ENCODE peak calls at places on chromosomes 5 and 9, in eight cellular contexts. One of them, this sample, is unnamed.

GRCh38 chr5:75678155-75678554 is 39.1 kb downstream of the POC5 start:
- DNase-seq in CD8-positive, alpha-beta T cell: no peak
- DNase-seq in Panc1: no peak
- DNase-seq in heart right ventricle: no peak
- DNase-seq in cardiac muscle cell: no peak
- DNase-seq in A673: no peak
- DNase-seq in IMR-90: no peak
- DNase-seq in hepatocyte: no peak
- DNase-seq in this sample: no peak

GRCh38 chr5:23242891-23243290 is 264.5 kb upstream of the PRDM9 start:
- DNase-seq in heart right ventricle: no peak
- DNase-seq in cardiac muscle cell: no peak
- DNase-seq in IMR-90: no peak
- DNase-seq in CD8-positive, alpha-beta T cell: no peak
- DNase-seq in hepatocyte: no peak
- DNase-seq in Panc1: no peak
- DNase-seq in A673: no peak
- DNase-seq in this sample: no peak

GRCh38 chr9:6215562-6215961 is at the start of gene IL33:
- DNase-seq in heart right ventricle: peak; percentile 70
- DNase-seq in IMR-90: no peak
- DNase-seq in cardiac muscle cell: peak; percentile 15
- DNase-seq in hepatocyte: peak; percentile 25
- DNase-seq in Panc1: no peak
- DNase-seq in A673: peak; percentile 88
- DNase-seq in CD8-positive, alpha-beta T cell: no peak
- DNase-seq in this sample: no peak

GRCh38 chr5:6592611-6593010 is 40.2 kb downstream of the NSUN2 start:
- DNase-seq in A673: no peak
- DNase-seq in Panc1: no peak
- DNase-seq in heart right ventricle: no peak
- DNase-seq in CD8-positive, alpha-beta T cell: no peak
- DNase-seq in cardiac muscle cell: no peak
- DNase-seq in IMR-90: peak; percentile 28
- DNase-seq in hepatocyte: no peak
- DNase-seq in this sample: no peak

GRCh38 chr9:116543731-116544400 is 143.2 kb upstream of the TRIM32 start:
- DNase-seq in IMR-90: peak; percentile 78
- DNase-seq in cardiac muscle cell: no peak
- DNase-seq in Panc1: no peak
- DNase-seq in hepatocyte: no peak
- DNase-seq in heart right ventricle: no peak
- DNase-seq in A673: no peak
- DNase-seq in CD8-positive, alpha-beta T cell: no peak
- DNase-seq in this sample: no peak

GRCh38 chr5:61256474-61256873 is 75.6 kb upstream of the ZSWIM6 start:
- DNase-seq in cardiac muscle cell: no peak
- DNase-seq in hepatocyte: no peak
- DNase-seq in Panc1: no peak
- DNase-seq in CD8-positive, alpha-beta T cell: no peak
- DNase-seq in IMR-90: no peak
- DNase-seq in heart right ventricle: peak; percentile 30
- DNase-seq in A673: no peak
- DNase-seq in this sample: peak; percentile 85

GRCh38 chr5:127838661-127839060 is 135.5 kb downstream of the CCDC192 start:
- DNase-seq in Panc1: no peak
- DNase-seq in heart right ventricle: no peak
- DNase-seq in IMR-90: peak; percentile 64
- DNase-seq in A673: no peak
- DNase-seq in CD8-positive, alpha-beta T cell: no peak
- DNase-seq in hepatocyte: peak; percentile 46
- DNase-seq in cardiac muscle cell: no peak
- DNase-seq in this sample: no peak

GRCh38 chr5:134857401-134857800 is 11.6 kb downstream of the C5orf24 start:
- DNase-seq in CD8-positive, alpha-beta T cell: no peak
- DNase-seq in A673: no peak
- DNase-seq in hepatocyte: no peak
- DNase-seq in cardiac muscle cell: no peak
- DNase-seq in IMR-90: no peak
- DNase-seq in heart right ventricle: no peak
- DNase-seq in Panc1: no peak
- DNase-seq in this sample: no peak

GRCh38 chr9:129100383-129101169 is 10.0 kb downstream of the CRAT start:
- DNase-seq in hepatocyte: no peak
- DNase-seq in Panc1: no peak
- DNase-seq in CD8-positive, alpha-beta T cell: no peak
- DNase-seq in A673: no peak
- DNase-seq in IMR-90: no peak
- DNase-seq in heart right ventricle: no peak
- DNase-seq in cardiac muscle cell: no peak
- DNase-seq in this sample: no peak

GRCh38 chr5:174234388-174234787 is 188.9 kb downstream of the NSG2 start:
- DNase-seq in CD8-positive, alpha-beta T cell: no peak
- DNase-seq in IMR-90: no peak
- DNase-seq in heart right ventricle: no peak
- DNase-seq in hepatocyte: no peak
- DNase-seq in Panc1: no peak
- DNase-seq in cardiac muscle cell: no peak
- DNase-seq in A673: no peak
- DNase-seq in this sample: no peak

GRCh38 chr9:113635586-113635985 is 172.1 kb downstream of the RGS3 start:
- DNase-seq in hepatocyte: no peak
- DNase-seq in heart right ventricle: no peak
- DNase-seq in IMR-90: no peak
- DNase-seq in cardiac muscle cell: no peak
- DNase-seq in Panc1: no peak
- DNase-seq in CD8-positive, alpha-beta T cell: no peak
- DNase-seq in A673: no peak
- DNase-seq in this sample: no peak

GRCh38 chr5:54360925-54361662 is 50.7 kb upstream of the ARL15 start:
- DNase-seq in heart right ventricle: no peak
- DNase-seq in A673: no peak
- DNase-seq in Panc1: no peak
- DNase-seq in cardiac muscle cell: no peak
- DNase-seq in IMR-90: peak; percentile 10
- DNase-seq in CD8-positive, alpha-beta T cell: no peak
- DNase-seq in hepatocyte: peak; percentile 21
- DNase-seq in this sample: no peak

GRCh38 chr5:59741599-59741998 is 151.9 kb downstream of the PDE4D start:
- DNase-seq in IMR-90: no peak
- DNase-seq in A673: no peak
- DNase-seq in heart right ventricle: no peak
- DNase-seq in cardiac muscle cell: no peak
- DNase-seq in hepatocyte: no peak
- DNase-seq in CD8-positive, alpha-beta T cell: no peak
- DNase-seq in Panc1: no peak
- DNase-seq in this sample: no peak

GRCh38 chr5:15807861-15808260 is 307.9 kb downstream of the FBXL7 start:
- DNase-seq in heart right ventricle: peak; percentile 64
- DNase-seq in IMR-90: peak; percentile 28
- DNase-seq in CD8-positive, alpha-beta T cell: no peak
- DNase-seq in hepatocyte: peak; percentile 17
- DNase-seq in cardiac muscle cell: peak; percentile 32
- DNase-seq in Panc1: no peak
- DNase-seq in A673: peak; percentile 6
- DNase-seq in this sample: no peak

GRCh38 chr9:93059960-93060591 is 1.6 kb downstream of the SUSD3 start:
- DNase-seq in IMR-90: no peak
- DNase-seq in Panc1: no peak
- DNase-seq in heart right ventricle: no peak
- DNase-seq in A673: no peak
- DNase-seq in hepatocyte: no peak
- DNase-seq in cardiac muscle cell: no peak
- DNase-seq in CD8-positive, alpha-beta T cell: no peak
- DNase-seq in this sample: no peak

GRCh38 chr5:169280696-169281095 is 20.2 kb downstream of the SLIT3 start:
- DNase-seq in CD8-positive, alpha-beta T cell: no peak
- DNase-seq in Panc1: no peak
- DNase-seq in cardiac muscle cell: no peak
- DNase-seq in IMR-90: no peak
- DNase-seq in heart right ventricle: no peak
- DNase-seq in hepatocyte: no peak
- DNase-seq in A673: no peak
- DNase-seq in this sample: no peak

GRCh38 chr5:40386293-40386692 is 293.4 kb upstream of the PTGER4 start:
- DNase-seq in heart right ventricle: no peak
- DNase-seq in cardiac muscle cell: no peak
- DNase-seq in Panc1: no peak
- DNase-seq in IMR-90: peak; percentile 55
- DNase-seq in hepatocyte: no peak
- DNase-seq in A673: no peak
- DNase-seq in CD8-positive, alpha-beta T cell: no peak
- DNase-seq in this sample: no peak

GRCh38 chr5:10262121-10262774 is 12.2 kb downstream of the CCT5 start:
- DNase-seq in CD8-positive, alpha-beta T cell: no peak
- DNase-seq in Panc1: no peak
- DNase-seq in A673: no peak
- DNase-seq in cardiac muscle cell: no peak
- DNase-seq in hepatocyte: no peak
- DNase-seq in IMR-90: no peak
- DNase-seq in heart right ventricle: no peak
- DNase-seq in this sample: no peak
- H3K36me3 ChIP-seq in CD8-positive, alpha-beta T cell: peaks cover 58% of the 10 kb centered on the region
- H3K36me3 ChIP-seq in Panc1: peaks cover 79% of the 10 kb centered on the region
- H3K36me3 ChIP-seq in A673: peaks cover 89% of the 10 kb centered on the region
- H3K36me3 ChIP-seq in cardiac muscle cell: peaks cover 68% of the 10 kb centered on the region
- H3K36me3 ChIP-seq in hepatocyte: peaks cover 4% of the 10 kb centered on the region
- H3K36me3 ChIP-seq in IMR-90: peaks cover 54% of the 10 kb centered on the region
- H3K36me3 ChIP-seq in heart right ventricle: peaks cover 85% of the 10 kb centered on the region
- H3K36me3 ChIP-seq in this sample: peaks cover 32% of the 10 kb centered on the region

DNA sequence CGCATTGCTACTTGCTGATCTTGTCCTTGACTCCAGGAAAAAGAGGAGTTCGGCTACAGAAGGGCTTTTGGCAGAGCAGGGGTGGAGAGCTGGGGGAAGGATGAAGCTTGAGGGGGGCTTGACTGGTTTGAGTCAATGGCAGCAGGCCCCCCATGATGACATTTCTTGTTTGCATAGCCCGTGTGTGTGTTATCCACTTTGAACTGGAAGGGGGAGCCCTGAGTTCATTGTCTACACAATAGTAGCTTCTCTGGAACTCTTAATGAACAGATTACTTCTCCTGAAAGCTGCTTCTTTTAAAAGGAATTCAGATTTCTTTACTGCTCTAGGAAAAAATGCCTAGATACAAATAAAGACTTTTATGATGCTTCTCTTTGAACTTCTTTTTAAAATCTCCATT is 2.3 kb downstream of the IFNB1 start:
- DNase-seq in Panc1: no peak
- DNase-seq in heart right ventricle: no peak
- DNase-seq in IMR-90: no peak
- DNase-seq in cardiac muscle cell: no peak
- DNase-seq in CD8-positive, alpha-beta T cell: no peak
- DNase-seq in hepatocyte: no peak
- DNase-seq in A673: no peak
- DNase-seq in this sample: no peak
- TF ChIP-seq CTCF in Panc1: no peak
- TF ChIP-seq CTCF in heart right ventricle: no peak
- TF ChIP-seq CTCF in IMR-90: no peak
- TF ChIP-seq CTCF in cardiac muscle cell: no peak
- TF ChIP-seq CTCF in CD8-positive, alpha-beta T cell: no peak
- TF ChIP-seq CTCF in hepatocyte: no peak
- TF ChIP-seq CTCF in A673: no peak
- TF ChIP-seq CTCF in this sample: no peak

GRCh38 chr5:151147033-151147432 is 10.5 kb downstream of the ANXA6 start:
- DNase-seq in cardiac muscle cell: no peak
- DNase-seq in heart right ventricle: no peak
- DNase-seq in Panc1: no peak
- DNase-seq in hepatocyte: no peak
- DNase-seq in CD8-positive, alpha-beta T cell: no peak
- DNase-seq in A673: no peak
- DNase-seq in IMR-90: no peak
- DNase-seq in this sample: no peak

GRCh38 chr5:151151263-151151660 is 6.3 kb downstream of the ANXA6 start:
- DNase-seq in cardiac muscle cell: no peak
- DNase-seq in heart right ventricle: no peak
- DNase-seq in IMR-90: no peak
- DNase-seq in Panc1: no peak
- DNase-seq in A673: no peak
- DNase-seq in CD8-positive, alpha-beta T cell: no peak
- DNase-seq in hepatocyte: no peak
- DNase-seq in this sample: no peak

GRCh38 chr5:151150484-151151262 is 6.9 kb downstream of the ANXA6 start:
- DNase-seq in cardiac muscle cell: peak; percentile 31
- DNase-seq in IMR-90: peak; percentile 47
- DNase-seq in heart right ventricle: peak; percentile 26
- DNase-seq in CD8-positive, alpha-beta T cell: peak; percentile 80
- DNase-seq in Panc1: no peak
- DNase-seq in hepatocyte: peak; percentile 83
- DNase-seq in A673: peak; percentile 50
- DNase-seq in this sample: peak; percentile 45

GRCh38 chr5:151146003-151146524 is 11.5 kb downstream of the ANXA6 start:
- DNase-seq in cardiac muscle cell: no peak
- DNase-seq in Panc1: no peak
- DNase-seq in CD8-positive, alpha-beta T cell: no peak
- DNase-seq in heart right ventricle: no peak
- DNase-seq in hepatocyte: no peak
- DNase-seq in A673: no peak
- DNase-seq in IMR-90: no peak
- DNase-seq in this sample: no peak

GRCh38 chr5:151148583-151148982 is 9.0 kb downstream of the ANXA6 start:
- DNase-seq in hepatocyte: no peak
- DNase-seq in CD8-positive, alpha-beta T cell: no peak
- DNase-seq in A673: no peak
- DNase-seq in heart right ventricle: no peak
- DNase-seq in cardiac muscle cell: no peak
- DNase-seq in Panc1: no peak
- DNase-seq in IMR-90: no peak
- DNase-seq in this sample: no peak
- H3K4me1 ChIP-seq in hepatocyte: peaks cover 26% of the 10 kb centered on the region
- H3K4me1 ChIP-seq in CD8-positive, alpha-beta T cell: peaks cover 100% of the 10 kb centered on the region
- H3K4me1 ChIP-seq in A673: peaks cover 25% of the 10 kb centered on the region
- H3K4me1 ChIP-seq in heart right ventricle: peaks cover 48% of the 10 kb centered on the region
- H3K4me1 ChIP-seq in cardiac muscle cell: peaks cover 49% of the 10 kb centered on the region
- H3K4me1 ChIP-seq in Panc1: no peaks in the 10 kb centered on the region
- H3K4me1 ChIP-seq in IMR-90: peaks cover 20% of the 10 kb centered on the region
- H3K4me1 ChIP-seq in this sample: peaks cover 19% of the 10 kb centered on the region

GRCh38 chr5:37045703-37046102 is 169.1 kb downstream of the NIPBL start:
- DNase-seq in IMR-90: no peak
- DNase-seq in A673: no peak
- DNase-seq in hepatocyte: no peak
- DNase-seq in heart right ventricle: no peak
- DNase-seq in cardiac muscle cell: no peak
- DNase-seq in CD8-positive, alpha-beta T cell: no peak
- DNase-seq in Panc1: no peak
- DNase-seq in this sample: no peak

GRCh38 chr5:37043693-37044092 is 167.1 kb downstream of the NIPBL start:
- DNase-seq in cardiac muscle cell: no peak
- DNase-seq in IMR-90: no peak
- DNase-seq in heart right ventricle: no peak
- DNase-seq in hepatocyte: no peak
- DNase-seq in Panc1: peak; percentile 4
- DNase-seq in A673: peak; percentile 28
- DNase-seq in CD8-positive, alpha-beta T cell: no peak
- DNase-seq in this sample: no peak

GRCh38 chr5:37047947-37048346 is 171.4 kb downstream of the NIPBL start:
- DNase-seq in heart right ventricle: no peak
- DNase-seq in IMR-90: no peak
- DNase-seq in hepatocyte: no peak
- DNase-seq in Panc1: no peak
- DNase-seq in CD8-positive, alpha-beta T cell: no peak
- DNase-seq in A673: no peak
- DNase-seq in cardiac muscle cell: no peak
- DNase-seq in this sample: no peak

GRCh38 chr5:37039824-37040223 is 163.3 kb downstream of the NIPBL start:
- DNase-seq in CD8-positive, alpha-beta T cell: no peak
- DNase-seq in heart right ventricle: no peak
- DNase-seq in hepatocyte: no peak
- DNase-seq in cardiac muscle cell: no peak
- DNase-seq in IMR-90: no peak
- DNase-seq in Panc1: no peak
- DNase-seq in A673: no peak
- DNase-seq in this sample: no peak

GRCh38 chr5:37044120-37044519 is 167.6 kb downstream of the NIPBL start:
- DNase-seq in A673: no peak
- DNase-seq in heart right ventricle: no peak
- DNase-seq in Panc1: no peak
- DNase-seq in hepatocyte: no peak
- DNase-seq in cardiac muscle cell: no peak
- DNase-seq in CD8-positive, alpha-beta T cell: no peak
- DNase-seq in IMR-90: no peak
- DNase-seq in this sample: no peak
- H3K36me3 ChIP-seq in A673: peaks cover 51% of the 10 kb centered on the region
- H3K36me3 ChIP-seq in heart right ventricle: peaks cover 97% of the 10 kb centered on the region
- H3K36me3 ChIP-seq in Panc1: peaks cover 24% of the 10 kb centered on the region
- H3K36me3 ChIP-seq in hepatocyte: no peaks in the 10 kb centered on the region
- H3K36me3 ChIP-seq in cardiac muscle cell: peaks cover 67% of the 10 kb centered on the region
- H3K36me3 ChIP-seq in CD8-positive, alpha-beta T cell: peaks cover 15% of the 10 kb centered on the region
- H3K36me3 ChIP-seq in IMR-90: peaks cover 17% of the 10 kb centered on the region
- H3K36me3 ChIP-seq in this sample: peaks cover 4% of the 10 kb centered on the region

This sample was measured in mucosa of descending colon.